ENCODE peak calls at places on chromosomes 13 and 19, in nine cellular contexts. D is substantia nigra, B is mammary epithelial cell, H is IMR-90, Y is upper lobe of left lung, J is A549, F is neural progenitor cell, W is Karpas-422, M is cardiac muscle cell. G is an unnamed sample.

GRCh38 chr13:29888306-29888705 is 37.9 kb upstream of the UBL3 start:
- DNase-seq in D (no peak), B (peak), H (peak), Y (no peak), J (no peak), F (no peak), W (no peak), M (peak), G (no peak)

GRCh38 chr13:63189712-63190111 is 1774.1 kb upstream of the PCDH20 start:
- DNase-seq in D (no peak), B (no peak), H (no peak), Y (no peak), J (no peak), F (no peak), W (no peak), M (no peak), G (no peak)

GRCh38 chr19:18119243-18120105 is 21.9 kb downstream of the MAST3 start:
- DNase-seq in D (no peak), B (peak), H (no peak), Y (no peak), J (no peak), F (no peak), W (peak), M (no peak), G (no peak)

GRCh38 chr13:21541980-21542379 is 62.0 kb downstream of the MICU2 start:
- DNase-seq in D (no peak), B (no peak), H (no peak), Y (no peak), J (no peak), F (no peak), W (no peak), M (no peak), G (no peak)

GRCh38 chr13:74301200-74302063 is 167.2 kb upstream of the KLF12 start:
- DNase-seq in D (no peak), B (no peak), H (peak), Y (no peak), J (no peak), F (peak), W (no peak), M (no peak), G (no peak)

GRCh38 chr19:16587031-16588023 is 15.1 kb upstream of the SLC35E1 start:
- DNase-seq in D (no peak), B (peak), H (peak), Y (peak), J (no peak), F (no peak), W (peak), M (no peak), G (no peak)

GRCh38 chr13:55538424-55538823 is 1602.3 kb upstream of the PRR20A start:
- DNase-seq in D (no peak), B (no peak), H (no peak), Y (no peak), J (no peak), F (no peak), W (no peak), M (no peak), G (no peak)

GRCh38 chr19:46607441-46607841 is 6.3 kb downstream of the CALM3 start:
- DNase-seq in D (no peak), B (no peak), H (no peak), Y (no peak), J (no peak), F (no peak), W (no peak), M (no peak), G (no peak)

GRCh38 chr13:21913010-21913409 is 242.1 kb downstream of the FGF9 start:
- DNase-seq in D (no peak), B (no peak), H (peak), Y (no peak), J (no peak), F (peak), W (peak), M (no peak), G (no peak)

GRCh38 chr13:68185767-68186166 is 955.6 kb upstream of the PCDH9 start:
- DNase-seq in D (no peak), B (no peak), H (no peak), Y (no peak), J (no peak), F (no peak), W (peak), M (no peak), G (no peak)

GRCh38 chr19:31340059-31341025 is 8.9 kb downstream of the TSHZ3 start:
- DNase-seq in D (no peak), B (peak), H (peak), Y (no peak), J (no peak), F (no peak), W (no peak), M (peak), G (no peak)

GRCh38 chr19:31337007-31337914 is 12.0 kb downstream of the TSHZ3 start:
- DNase-seq in D (no peak), B (no peak), H (no peak), Y (no peak), J (no peak), F (no peak), W (no peak), M (no peak), G (no peak)

GRCh38 chr19:31335716-31336115 is 13.5 kb downstream of the TSHZ3 start:
- DNase-seq in D (no peak), B (no peak), H (no peak), Y (no peak), J (no peak), F (no peak), W (no peak), M (no peak), G (no peak)

GRCh38 chr19:31339405-31339804 is 9.8 kb downstream of the TSHZ3 start:
- DNase-seq in D (no peak), B (no peak), H (no peak), Y (no peak), J (no peak), F (no peak), W (no peak), M (no peak), G (no peak)

GRCh38 chr19:31338069-31338767 is 11.0 kb downstream of the TSHZ3 start:
- DNase-seq in D (no peak), B (no peak), H (peak), Y (no peak), J (peak), F (peak), W (peak), M (peak), G (no peak)
- H3K27ac ChIP-seq in D (no peak), B (no peak), H (peak), Y (no peak), J (no peak), F (no peak), W (no peak), M (no peak), G (no peak)

DNA sequence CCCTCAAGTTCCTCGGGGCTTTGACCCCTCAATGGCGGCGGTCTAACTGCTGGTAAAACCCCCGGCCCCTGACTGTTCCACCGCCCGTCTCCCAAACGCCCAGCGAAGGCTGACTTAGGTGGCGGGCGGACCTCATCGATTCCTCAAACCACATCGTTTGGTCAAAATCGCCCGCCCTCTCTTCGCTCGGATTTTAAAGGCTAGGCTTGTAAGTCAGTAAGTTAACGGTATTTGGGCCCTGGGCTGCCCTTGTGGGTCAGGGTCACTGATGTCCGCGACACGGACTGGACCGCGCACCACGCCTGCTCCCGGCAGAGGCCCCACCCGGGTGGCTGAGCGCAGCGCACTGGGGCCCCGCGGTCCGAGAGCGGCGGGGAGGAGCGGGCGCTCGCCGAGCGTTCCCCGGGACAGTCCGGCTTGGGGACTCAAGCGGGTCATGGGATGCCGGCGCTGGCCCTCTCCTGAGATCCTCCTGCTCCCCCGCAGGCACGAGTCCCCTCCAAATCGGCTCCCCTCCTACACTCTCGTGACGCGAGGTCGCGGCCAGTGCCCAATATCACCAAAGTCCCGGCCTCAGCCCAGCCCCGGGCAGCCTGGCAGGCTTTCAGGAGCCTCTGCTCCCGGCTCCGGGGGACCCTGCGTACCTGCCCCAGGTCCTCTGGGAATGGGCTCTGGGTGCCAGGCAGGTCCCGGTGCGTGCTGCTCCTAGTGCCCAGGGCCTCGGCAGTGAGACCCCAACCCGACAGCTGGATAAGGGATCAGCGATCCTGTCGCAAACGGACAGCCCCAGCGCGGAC is 990 bp downstream of the FLT1 start:
- DNase-seq in D (no peak), B (no peak), H (no peak), Y (no peak), J (no peak), F (peak), W (no peak), M (no peak), G (no peak)
- H3K27ac ChIP-seq in D (no peak), B (no peak), H (no peak), Y (peak), J (no peak), F (no peak), W (no peak), M (no peak), G (no peak)

GRCh38 chr19:35257113-35257461 is 8.3 kb downstream of the LSR start:
- DNase-seq in D (no peak), B (no peak), H (no peak), Y (no peak), J (no peak), F (no peak), W (no peak), M (no peak), G (no peak)
- H3K27ac ChIP-seq in D (no peak), B (no peak), H (no peak), Y (no peak), J (no peak), F (no peak), W (no peak), M (no peak), G (no peak)

DNA sequence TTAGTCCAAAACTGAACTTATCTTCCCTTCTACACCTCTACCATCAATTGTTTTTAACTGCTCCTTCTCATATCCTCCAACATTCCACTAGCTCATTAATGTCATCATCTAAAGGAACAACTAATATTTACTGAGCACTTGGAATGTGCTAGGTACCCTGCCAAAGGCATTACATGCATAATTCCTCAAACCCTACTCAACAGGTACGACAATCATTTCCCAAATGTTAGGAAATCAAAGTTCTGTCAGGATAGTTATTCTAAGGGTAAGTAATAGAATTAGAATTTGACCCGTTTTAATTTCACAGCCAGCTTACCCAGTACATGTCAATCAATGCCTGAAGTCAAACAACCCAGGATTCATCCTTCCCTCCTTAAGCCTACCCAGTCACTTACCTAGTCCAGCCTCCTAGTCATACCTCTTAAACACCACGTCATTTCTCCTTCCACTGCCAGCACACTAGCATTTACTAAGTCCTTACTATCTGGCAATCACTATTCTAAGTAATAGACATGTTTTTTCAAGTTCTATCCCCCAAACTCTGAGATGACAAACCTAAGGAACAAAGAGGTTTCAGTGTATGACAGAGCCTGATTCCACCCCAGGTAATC is 2.4 kb downstream of the LNX2 start:
- DNase-seq in D (no peak), B (peak), H (no peak), Y (peak), J (no peak), F (no peak), W (no peak), M (no peak), G (peak)
- H3K27ac ChIP-seq in D (no peak), B (peak), H (no peak), Y (peak), J (no peak), F (no peak), W (no peak), M (no peak), G (peak)

GRCh38 chr13:44904982-44905381 is 84.3 kb downstream of the NUFIP1 start:
- DNase-seq in D (no peak), B (peak), H (peak), Y (no peak), J (peak), F (no peak), W (no peak), M (peak), G (no peak)
- H3K27ac ChIP-seq in D (peak), B (no peak), H (peak), Y (no peak), J (peak), F (no peak), W (no peak), M (no peak), G (no peak)

GRCh38 chr19:13977803-13978202 is 25.5 kb downstream of the DCAF15 start:
- DNase-seq in D (no peak), B (no peak), H (no peak), Y (no peak), J (no peak), F (no peak), W (no peak), M (no peak), G (no peak)
- H3K27ac ChIP-seq in D (peak), B (no peak), H (no peak), Y (peak), J (no peak), F (no peak), W (no peak), M (no peak), G (no peak)

GRCh38 chr13:103004790-103005307 is 61.4 kb downstream of the SLC10A2 start:
- DNase-seq in D (no peak), B (no peak), H (no peak), Y (no peak), J (no peak), F (no peak), W (no peak), M (no peak), G (no peak)
- H3K27ac ChIP-seq in D (no peak), B (no peak), H (no peak), Y (no peak), J (no peak), F (no peak), W (no peak), M (peak), G (no peak)

DNA sequence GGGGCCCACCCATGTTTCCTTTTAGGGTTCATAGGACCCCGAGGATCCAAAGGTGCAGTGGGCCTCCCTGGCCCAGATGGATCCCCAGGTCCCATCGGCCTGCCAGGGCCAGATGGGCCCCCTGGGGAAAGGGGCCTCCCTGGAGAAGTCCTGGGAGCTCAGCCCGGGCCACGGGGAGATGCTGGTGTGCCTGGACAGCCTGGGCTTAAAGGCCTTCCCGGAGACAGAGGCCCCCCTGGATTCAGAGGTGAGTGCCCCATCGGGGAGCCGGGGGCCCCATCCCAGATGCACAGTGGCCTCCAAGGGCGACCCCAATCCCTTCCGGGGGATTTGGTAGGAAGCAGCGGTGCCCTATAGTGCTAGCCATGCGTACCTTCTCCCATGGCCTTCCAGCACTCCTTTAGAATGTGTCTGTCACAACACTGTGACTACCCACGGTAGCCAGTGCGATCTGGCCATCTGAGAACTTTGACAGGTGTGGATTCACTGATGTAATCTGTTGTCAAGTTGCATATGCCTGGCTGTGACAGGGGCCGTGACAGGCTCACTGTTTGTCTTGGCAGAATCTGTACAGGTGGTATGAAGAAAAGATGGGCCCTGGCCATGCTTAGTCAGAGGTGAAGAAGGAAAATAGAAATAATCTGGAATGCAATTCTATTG is 88.5 kb downstream of the RAB20 start:
- DNase-seq in D (no peak), B (no peak), H (no peak), Y (no peak), J (no peak), F (no peak), W (no peak), M (no peak), G (no peak)
- H3K27ac ChIP-seq in D (no peak), B (no peak), H (no peak), Y (no peak), J (no peak), F (no peak), W (no peak), M (no peak), G (no peak)

DNA sequence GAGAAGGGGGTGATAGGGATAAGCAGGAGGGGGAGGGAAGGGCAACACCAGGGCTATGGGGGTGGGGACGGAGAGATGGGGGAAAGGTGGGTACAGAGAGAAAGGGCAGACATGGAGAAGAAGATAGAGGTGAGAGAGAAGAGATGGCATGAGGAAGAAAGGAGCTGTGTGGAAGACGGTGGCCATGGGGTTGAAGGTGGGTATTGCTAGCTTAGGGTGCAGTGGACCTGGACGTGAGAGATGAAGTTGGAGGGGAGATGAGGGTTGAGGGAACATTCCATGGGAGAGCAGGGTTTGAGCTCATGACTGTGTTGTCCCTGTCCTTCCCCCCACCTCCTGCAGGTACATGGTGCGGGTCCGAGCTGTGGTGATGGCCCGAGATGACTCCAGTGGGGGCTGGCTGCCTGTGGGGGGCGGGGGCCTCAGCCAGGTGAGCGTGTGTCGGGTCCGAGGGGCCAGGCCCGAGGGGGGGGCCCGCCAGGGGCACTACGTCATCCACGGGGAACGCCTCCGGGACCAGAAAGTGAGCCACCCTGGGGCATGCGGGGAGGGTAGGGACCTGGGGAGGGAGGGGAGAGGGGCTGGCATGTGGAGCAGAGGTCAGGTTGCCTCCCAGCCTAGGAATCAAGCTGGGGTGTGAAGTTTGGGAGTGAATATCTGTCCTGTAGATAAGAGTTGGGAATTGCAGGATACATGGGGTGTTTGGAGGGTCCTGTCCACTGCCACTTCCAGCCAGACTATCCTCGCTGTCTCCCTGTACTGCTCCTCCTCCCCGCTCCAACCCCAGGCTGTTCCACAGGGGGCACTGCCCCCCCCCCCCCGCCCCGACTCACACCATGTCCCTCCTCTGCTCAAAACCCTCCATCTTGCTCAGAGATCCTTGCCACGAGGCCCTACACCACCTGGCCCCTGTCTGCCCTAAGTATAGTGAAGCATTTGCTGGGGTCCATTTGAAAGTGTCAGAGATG is 1.7 kb downstream of the SPRED3 start:
- DNase-seq in D (no peak), B (no peak), H (no peak), Y (no peak), J (no peak), F (no peak), W (no peak), M (no peak), G (no peak)
- H3K27ac ChIP-seq in D (no peak), B (no peak), H (peak), Y (no peak), J (peak), F (no peak), W (no peak), M (no peak), G (peak)

G was measured in epithelial cell of prostate.